ENCODE peak calls at places on chromosomes 5 and 9, in four cellular contexts. H, Y, G and B are unnamed samples.
A peak's percentile ranks its signal among the peaks of the same experiment; 100 is the strongest.

GRCh38 chr5:15009420-15009819 is 137.8 kb upstream of the ANKH start:
- DNase-seq in H (no peak), Y (no peak), G (no peak), B (peak; percentile 84)

GRCh38 chr5:179484761-179485160 is 65.6 kb upstream of the RUFY1 start:
- DNase-seq in H (no peak), Y (no peak), G (no peak), B (no peak)

GRCh38 chr5:33588654-33589372 is 148.0 kb downstream of the TARS1 start:
- DNase-seq in H (no peak), Y (peak; percentile 55), G (no peak), B (no peak)

GRCh38 chr9:122379340-122379739 is 8.5 kb downstream of the PTGS1 start:
- DNase-seq in H (no peak), Y (peak; percentile 37), G (no peak), B (peak; percentile 59)

GRCh38 chr9:79362100-79363081 is 209.4 kb upstream of the TLE4 start:
- DNase-seq in H (no peak), Y (no peak), G (no peak), B (no peak)

GRCh38 chr9:134509306-134509705 is 132.3 kb upstream of the COL5A1 start:
- DNase-seq in H (no peak), Y (no peak), G (no peak), B (no peak)

GRCh38 chr9:102796244-102796643 is 198.9 kb upstream of the CYLC2 start:
- DNase-seq in H (no peak), Y (no peak), G (no peak), B (no peak)

GRCh38 chr5:140557136-140557805 is at the start of gene SRA1:
- DNase-seq in H (peak; percentile 97), Y (peak; percentile 92), G (peak; percentile 93), B (peak; percentile 97)

GRCh38 chr5:102902647-102903046 is 147.5 kb downstream of the PAM start:
- DNase-seq in H (no peak), Y (no peak), G (no peak), B (no peak)

GRCh38 chr5:132342291-132343180 is 27.0 kb upstream of the SLC22A5 start:
- DNase-seq in H (no peak), Y (no peak), G (no peak), B (no peak)

GRCh38 chr5:15260347-15261278 is 239.4 kb upstream of the FBXL7 start:
- DNase-seq in H (no peak), Y (no peak), G (no peak), B (peak; percentile 58)

GRCh38 chr9:36997414-36997813 is 36.7 kb downstream of the PAX5 start:
- DNase-seq in H (no peak), Y (no peak), G (no peak), B (no peak)

GRCh38 chr5:149764086-149764485 is 34.0 kb downstream of the PPARGC1B start:
- DNase-seq in H (no peak), Y (no peak), G (no peak), B (no peak)

GRCh38 chr5:1657161-1657741 is 133.5 kb upstream of the LPCAT1 start:
- DNase-seq in H (no peak), Y (no peak), G (peak; percentile 10), B (no peak)

GRCh38 chr9:15509931-15510788 is 610 bp downstream of the PSIP1 start:
- DNase-seq in H (peak; percentile 61), Y (peak; percentile 74), G (no peak), B (no peak)

GRCh38 chr5:172766287-172767104 is 4.5 kb downstream of the DUSP1 start:
- DNase-seq in H (peak; percentile 87), Y (no peak), G (peak; percentile 88), B (peak; percentile 89)

GRCh38 chr5:169656125-169656990 is 19.3 kb downstream of the DOCK2 start:
- DNase-seq in H (no peak), Y (peak; percentile 48), G (no peak), B (peak; percentile 31)

GRCh38 chr5:100313657-100314056 is 221.5 kb upstream of the FAM174A start:
- DNase-seq in H (no peak), Y (peak; percentile 15), G (no peak), B (no peak)

GRCh38 chr5:100306000-100306399 is 229.2 kb upstream of the FAM174A start:
- DNase-seq in H (no peak), Y (no peak), G (no peak), B (no peak)

GRCh38 chr5:100311811-100312210 is 223.4 kb upstream of the FAM174A start:
- DNase-seq in H (no peak), Y (no peak), G (no peak), B (no peak)
- TF ChIP-seq CTCF in H (no peak), Y (no peak), G (no peak), B (no peak)

DNA sequence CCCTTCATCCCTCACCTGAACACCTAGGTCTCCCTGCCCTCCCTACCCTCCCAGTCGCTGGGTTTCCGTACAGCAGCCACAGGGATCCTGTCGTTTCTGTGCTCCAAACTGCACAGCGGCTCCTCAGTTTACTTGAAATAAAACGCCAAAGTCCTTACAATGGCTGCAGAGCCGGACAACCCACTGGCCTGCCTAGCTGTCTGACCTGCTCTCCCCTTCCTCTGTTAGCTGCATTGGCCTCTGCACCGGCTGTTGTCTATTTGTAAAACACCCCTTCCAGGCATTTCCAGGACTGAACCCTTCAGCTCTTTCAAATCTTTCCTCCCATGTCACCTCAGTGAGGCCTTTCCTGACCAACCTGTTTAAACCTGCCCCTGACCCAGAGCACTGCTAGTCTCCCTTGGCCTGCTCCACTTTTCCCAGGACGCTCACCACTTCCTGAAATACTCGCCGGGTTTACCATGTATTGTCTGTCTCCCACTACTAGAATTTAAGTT is 9.1 kb upstream of the MGAT1 start:
- DNase-seq in H (no peak), Y (no peak), G (no peak), B (no peak)
- H3K4me3 ChIP-seq in H (peak overlapping the region; percentile 93), Y (no peak overlapping the region), G (no peak overlapping the region), B (no peak overlapping the region)

GRCh38 chr5:59923465-59923864 is 29.9 kb upstream of the PDE4D start:
- DNase-seq in H (no peak), Y (no peak), G (no peak), B (peak; percentile 46)
- TF ChIP-seq CTCF in H (no peak), Y (no peak), G (no peak), B (peak; percentile 39)

DNA sequence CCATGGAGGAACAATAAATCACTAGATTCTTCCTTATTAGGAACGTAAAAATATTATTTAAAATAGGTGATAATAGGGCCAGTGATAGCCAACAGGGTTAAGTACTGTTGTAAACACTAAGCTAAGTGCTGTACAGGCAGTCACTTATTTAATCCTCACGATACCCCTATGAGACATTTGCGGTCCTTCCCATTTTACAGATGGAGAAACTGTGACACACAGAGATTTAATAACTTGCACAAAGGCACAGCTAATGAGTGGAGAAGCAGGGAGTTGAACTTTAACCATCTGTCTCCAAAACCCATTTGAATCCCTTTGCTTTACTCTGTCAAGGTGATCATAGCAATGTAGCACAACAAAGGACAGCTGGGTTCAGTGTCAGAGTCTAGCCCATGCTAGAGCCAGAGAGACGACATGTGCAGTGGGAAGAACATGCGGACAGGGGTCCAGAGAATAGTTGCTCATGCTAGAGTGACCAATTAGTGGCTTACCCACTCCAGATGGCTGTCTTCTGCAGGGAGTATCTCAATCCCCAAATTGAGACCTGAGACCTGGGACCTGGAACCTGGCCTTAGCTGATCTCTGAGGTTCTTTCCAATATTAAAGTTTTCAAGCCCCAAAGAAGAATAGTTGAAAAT is 28.9 kb downstream of the STXBP1 start:
- DNase-seq in H (no peak), Y (no peak), G (no peak), B (no peak)
- H3K4me3 ChIP-seq in H (no peak overlapping the region), Y (no peak overlapping the region), G (no peak overlapping the region), B (no peak overlapping the region)

GRCh38 chr5:74141053-74141452 is 499.5 kb downstream of the ENC1 start:
- DNase-seq in H (no peak), Y (no peak), G (no peak), B (no peak)
- TF ChIP-seq CTCF in H (no peak), Y (no peak), G (no peak), B (no peak)

DNA sequence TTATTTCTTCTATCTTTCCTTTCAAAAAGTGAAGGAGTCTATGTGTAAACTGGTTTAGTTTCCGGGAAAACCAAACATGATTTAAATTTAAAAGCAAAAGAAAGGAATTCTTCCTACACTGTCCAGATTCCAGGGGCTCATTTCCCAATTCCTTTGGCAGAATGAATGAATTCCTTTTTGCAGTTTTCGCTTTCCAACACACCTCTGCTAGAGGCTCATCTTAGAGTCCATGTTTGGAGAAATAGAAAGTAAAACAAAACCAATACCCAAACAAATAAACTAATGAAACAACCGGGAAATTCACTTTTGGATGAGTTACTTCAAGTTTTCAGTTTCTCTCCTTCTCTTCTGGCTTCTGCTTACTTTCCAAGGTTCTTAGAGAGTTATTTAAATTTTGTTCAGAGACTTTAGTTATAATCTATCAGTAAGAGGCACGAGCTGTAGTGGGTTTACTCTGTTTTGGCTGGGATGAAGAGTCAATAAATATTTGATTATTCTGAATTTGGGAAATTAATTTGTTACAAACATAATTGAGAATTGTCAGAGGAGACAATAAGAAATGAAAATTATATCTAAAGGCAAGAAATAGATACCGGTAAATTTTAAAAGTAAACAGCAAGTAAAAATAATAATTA is 365.0 kb upstream of the CDH9 start:
- DNase-seq in H (no peak), Y (no peak), G (no peak), B (no peak)
- H3K4me3 ChIP-seq in H (no peak overlapping the region), Y (no peak overlapping the region), G (no peak overlapping the region), B (no peak overlapping the region)

GRCh38 chr9:131018621-131019020 is 9.6 kb downstream of the LAMC3 start:
- DNase-seq in H (no peak), Y (no peak), G (no peak), B (no peak)
- TF ChIP-seq CTCF in H (no peak), Y (peak; percentile 20), G (no peak), B (no peak)

DNA sequence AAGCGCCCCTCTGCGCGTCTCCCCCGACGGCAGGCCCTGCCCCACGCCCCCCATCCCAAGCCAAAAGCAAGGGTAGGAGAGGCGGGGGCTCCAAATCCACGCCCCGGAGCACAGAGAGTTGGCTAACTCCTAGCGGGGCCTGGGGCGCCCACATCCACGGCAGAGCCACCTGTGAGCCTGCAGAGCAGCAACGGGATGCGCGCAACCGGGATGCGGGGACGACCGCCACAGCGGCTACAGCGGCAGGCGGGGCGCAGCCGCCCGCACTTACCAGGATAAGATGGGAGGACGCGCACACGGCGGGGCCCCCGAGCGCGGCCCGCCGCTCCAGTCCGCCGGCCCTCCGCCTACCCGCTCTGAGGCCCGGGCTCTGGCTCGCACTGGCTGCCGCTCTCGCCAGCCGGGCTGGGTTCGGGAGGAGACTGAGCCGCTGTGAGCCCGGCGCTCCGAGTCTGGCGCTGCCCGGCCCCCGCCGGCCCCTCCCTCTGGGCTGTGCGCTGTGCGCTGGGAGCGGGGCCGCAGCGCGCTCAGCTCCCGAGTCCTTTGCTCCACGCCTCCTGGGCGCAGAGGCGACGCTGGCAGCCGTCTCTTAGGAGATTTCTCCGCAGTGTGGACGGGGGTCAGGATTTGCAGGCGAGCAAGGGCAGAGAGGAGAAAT is at the start of gene SLC24A2:
- DNase-seq in H (peak; percentile 85), Y (no peak), G (no peak), B (no peak)
- H3K4me3 ChIP-seq in H (peak within 1 kb of the TSS; percentile 87), Y (no peak within 1 kb of the TSS), G (no peak within 1 kb of the TSS), B (no peak within 1 kb of the TSS)